ENCODE peak calls at places on chromosomes 5 and 9, in six cellular contexts. D, K, B, I, X and Z are unnamed samples.

GRCh38 chr9:135600296-135600805 is 38.8 kb downstream of the PAEP start:
- DNase-seq in I (no peak), K (no peak), X (no peak), D (no peak), B (no peak), Z (no peak)

GRCh38 chr5:72602696-72603685 is 95.8 kb upstream of the ZNF366 start:
- DNase-seq in I (no peak), B (no peak), D (no peak), X (no peak), K (no peak), Z (no peak)

GRCh38 chr5:27437594-27438200 is 399.3 kb upstream of the CDH9 start:
- DNase-seq in X (no peak), I (no peak), B (no peak), K (no peak), D (no peak), Z (peak)

GRCh38 chr5:64790210-64790609 is 21.5 kb downstream of the CWC27 start:
- DNase-seq in B (no peak), I (no peak), X (no peak), D (no peak), K (no peak), Z (no peak)

GRCh38 chr5:111774525-111774924 is 17.5 kb upstream of the NREP start:
- DNase-seq in B (peak), D (peak), K (no peak), I (peak), X (peak), Z (no peak)

GRCh38 chr9:88198346-88198807 is 60.1 kb upstream of the SPATA31C2 start:
- DNase-seq in I (no peak), D (no peak), X (no peak), B (peak), K (peak), Z (peak)

GRCh38 chr9:137619240-137620090 is 660 bp downstream of the EHMT1 start:
- DNase-seq in X (peak), D (no peak), B (peak), I (no peak), K (peak), Z (no peak)

GRCh38 chr9:89871871-89872331 is 267.1 kb downstream of the GADD45G start:
- DNase-seq in K (no peak), D (no peak), I (no peak), B (no peak), X (no peak), Z (no peak)

GRCh38 chr9:130932220-130933069 is 6.6 kb downstream of the FIBCD1 start:
- DNase-seq in D (no peak), I (no peak), K (no peak), X (peak), B (no peak), Z (no peak)

GRCh38 chr9:136760424-136760823 is 2.4 kb upstream of the LCN8 start:
- DNase-seq in X (peak), B (no peak), D (no peak), I (no peak), K (no peak), Z (no peak)

GRCh38 chr5:132291026-132291425 is 3.2 kb upstream of the SLC22A4 start:
- DNase-seq in I (no peak), X (no peak), B (no peak), K (no peak), D (no peak), Z (no peak)

GRCh38 chr5:137218471-137218870 is 280.7 kb downstream of the SPOCK1 start:
- DNase-seq in B (no peak), D (no peak), X (no peak), K (peak), I (peak), Z (peak)

GRCh38 chr5:110460837-110461236 is 265.6 kb downstream of the TMEM232 start:
- DNase-seq in D (no peak), X (no peak), K (no peak), B (no peak), I (no peak), Z (no peak)

GRCh38 chr5:14145356-14146334 is 2.5 kb downstream of the TRIO start:
- DNase-seq in D (no peak), X (peak), K (peak), B (no peak), I (no peak), Z (no peak)

GRCh38 chr5:17838506-17838905 is 204.2 kb downstream of the TAF11L14 start:
- DNase-seq in X (no peak), B (no peak), D (no peak), K (no peak), I (no peak), Z (no peak)

GRCh38 chr9:120877276-120878034 is 467 bp upstream of the PHF19 start:
- DNase-seq in I (no peak), D (no peak), X (peak), K (peak), B (peak), Z (no peak)

GRCh38 chr9:8863886-8864881 is 1064.6 kb upstream of the DMAC1 start:
- DNase-seq in X (no peak), D (no peak), I (no peak), B (no peak), K (no peak), Z (no peak)

GRCh38 chr9:118222375-118222774 is 518.2 kb downstream of the TLR4 start:
- DNase-seq in D (no peak), I (no peak), B (peak), X (no peak), K (no peak), Z (peak)

GRCh38 chr5:96415897-96416296 is 17.2 kb downstream of the PCSK1 start:
- DNase-seq in I (no peak), B (no peak), X (no peak), K (no peak), D (no peak), Z (no peak)

GRCh38 chr5:148776780-148777179 is 49.6 kb upstream of the ADRB2 start:
- DNase-seq in D (peak), B (peak), I (peak), K (peak), X (no peak), Z (peak)

GRCh38 chr5:68478306-68479091 is 262.9 kb downstream of the PIK3R1 start:
- DNase-seq in I (peak), K (peak), D (no peak), X (no peak), B (no peak), Z (no peak)

GRCh38 chr5:52427615-52428014 is 360.1 kb upstream of the ITGA1 start:
- DNase-seq in D (no peak), B (no peak), X (no peak), K (no peak), I (no peak), Z (no peak)

GRCh38 chr5:8340739-8341344 is 471.9 kb downstream of the MTRR start:
- DNase-seq in B (peak), D (no peak), K (peak), I (peak), X (no peak), Z (peak)

GRCh38 chr9:116868212-116868611 is 181.1 kb downstream of the TRIM32 start:
- DNase-seq in D (no peak), K (no peak), I (no peak), B (no peak), X (no peak), Z (no peak)

GRCh38 chr9:5518937-5519319 is 8.6 kb downstream of the PDCD1LG2 start:
- DNase-seq in I (no peak), K (no peak), D (no peak), B (no peak), X (no peak), Z (no peak)

GRCh38 chr5:137137013-137137632 is 362.0 kb downstream of the SPOCK1 start:
- DNase-seq in X (no peak), B (no peak), K (no peak), I (no peak), D (no peak), Z (no peak)

GRCh38 chr5:153530357-153531143 is 40.1 kb downstream of the GRIA1 start:
- DNase-seq in X (no peak), K (no peak), B (no peak), D (no peak), I (no peak), Z (no peak)

GRCh38 chr9:87659534-87660419 is 66.1 kb upstream of the CTSL start:
- DNase-seq in I (no peak), X (no peak), K (no peak), B (no peak), D (no peak), Z (no peak)

GRCh38 chr5:172748341-172748843 is 22.6 kb downstream of the DUSP1 start:
- DNase-seq in I (no peak), D (peak), K (no peak), X (peak), B (no peak), Z (no peak)

GRCh38 chr5:158619083-158619788 is 480.5 kb downstream of the EBF1 start:
- DNase-seq in I (no peak), X (no peak), D (no peak), B (no peak), K (no peak), Z (no peak)